ENCODE peak calls at places on chromosomes 11 and 22, in six cellular contexts. S is GM12878, A is HepG2, U is HCT116, K is H1, I is K562. H is an unnamed sample.

GRCh38 chr11:63763506-63764200 is 4.9 kb downstream of the ZFTA start:
- DNase-seq in A (no peak), K (no peak), U (no peak), I (no peak), S (no peak), H (no peak)

GRCh38 chr22:34068011-34068410 is 147.7 kb upstream of the LARGE1 start:
- DNase-seq in U (no peak), S (no peak), I (no peak), A (no peak), K (no peak), H (no peak)

GRCh38 chr11:129259950-129260349 is 67.8 kb upstream of the ARHGAP32 start:
- DNase-seq in I (no peak), K (no peak), U (no peak), S (no peak), A (peak; percentile 95), H (no peak)

GRCh38 chr11:68057807-68058206 is 19.0 kb downstream of the TCIRG1 start:
- DNase-seq in A (no peak), U (no peak), I (no peak), K (no peak), S (no peak), H (no peak)

GRCh38 chr11:88012456-88012855 is 162.8 kb downstream of the RAB38 start:
- DNase-seq in K (no peak), S (no peak), A (no peak), U (no peak), I (no peak), H (no peak)

GRCh38 chr11:46210133-46210636 is 67.3 kb upstream of the CREB3L1 start:
- DNase-seq in U (no peak), S (peak; percentile 15), I (peak; percentile 52), K (no peak), A (peak; percentile 27), H (no peak)

GRCh38 chr11:68821670-68822069 is 20.0 kb downstream of the CPT1A start:
- DNase-seq in U (no peak), I (no peak), A (no peak), S (no peak), K (no peak), H (no peak)

GRCh38 chr11:2768471-2769408 is 68.9 kb upstream of the KCNQ1OT1 start:
- DNase-seq in K (no peak), U (peak; percentile 38), S (no peak), A (no peak), I (peak; percentile 63), H (no peak)

GRCh38 chr11:77993902-77994301 is 566 bp downstream of the INTS4 start:
- DNase-seq in U (no peak), A (no peak), S (no peak), I (no peak), K (no peak), H (no peak)

GRCh38 chr11:75859614-75860013 is 44.6 kb downstream of the UVRAG start:
- DNase-seq in I (no peak), K (no peak), A (no peak), U (no peak), S (no peak), H (no peak)

GRCh38 chr11:2202071-2202899 is 30.7 kb upstream of the TH start:
- DNase-seq in I (no peak), S (no peak), A (no peak), K (no peak), U (no peak), H (no peak)

GRCh38 chr11:58444285-58444684 is 2.2 kb upstream of the OR5B12 start:
- DNase-seq in U (no peak), A (peak; percentile 39), I (no peak), S (no peak), K (no peak), H (no peak)

GRCh38 chr11:62543680-62544444 is 2.7 kb downstream of the AHNAK start:
- DNase-seq in K (no peak), S (no peak), A (no peak), U (no peak), I (no peak), H (no peak)

GRCh38 chr22:36728505-36728904 is 25.0 kb upstream of the CACNG2 start:
- DNase-seq in I (no peak), S (no peak), K (no peak), A (no peak), U (no peak), H (no peak)

GRCh38 chr11:41377709-41378394 is 81.6 kb downstream of the LRRC4C start:
- DNase-seq in U (no peak), I (no peak), S (no peak), K (no peak), A (no peak), H (no peak)

GRCh38 chr22:35629406-35630234 is 12.5 kb upstream of the MB start:
- DNase-seq in A (no peak), K (peak; percentile 60), S (peak; percentile 61), I (peak; percentile 56), U (peak; percentile 87), H (peak; percentile 42)

GRCh38 chr11:123630126-123630531 is 24.3 kb downstream of the SCN3B start:
- DNase-seq in A (no peak), K (no peak), S (no peak), I (no peak), U (no peak), H (no peak)

GRCh38 chr11:83684071-83684470 is 397.9 kb upstream of the CCDC90B start:
- DNase-seq in K (no peak), S (no peak), I (no peak), U (no peak), A (no peak), H (no peak)

GRCh38 chr11:132959663-132960062 is 572.6 kb downstream of the OPCML start:
- DNase-seq in U (no peak), K (no peak), S (no peak), A (no peak), I (no peak), H (no peak)

GRCh38 chr11:75789521-75789920 is 20.9 kb downstream of the DGAT2 start:
- DNase-seq in S (no peak), K (no peak), U (no peak), I (no peak), A (no peak), H (no peak)

GRCh38 chr11:86162257-86162656 is 82.3 kb upstream of the EED start:
- DNase-seq in S (no peak), A (no peak), I (peak; percentile 67), U (no peak), K (no peak), H (peak; percentile 13)

GRCh38 chr22:45717787-45718186 is 46.2 kb downstream of the ATXN10 start:
- DNase-seq in K (no peak), A (no peak), U (no peak), I (no peak), S (no peak), H (no peak)

GRCh38 chr11:106568632-106569031 is 449.6 kb downstream of the GUCY1A2 start:
- DNase-seq in U (no peak), S (no peak), I (no peak), A (no peak), K (no peak), H (no peak)

GRCh38 chr11:95996621-95997020 is 72.7 kb upstream of the MTMR2 start:
- DNase-seq in K (no peak), A (no peak), U (no peak), S (no peak), I (no peak), H (no peak)

GRCh38 chr11:12122083-12122482 is 11.7 kb downstream of the MICAL2 start:
- DNase-seq in A (peak; percentile 32), K (no peak), U (peak; percentile 48), S (no peak), I (no peak), H (no peak)

GRCh38 chr22:30386960-30387848 is at the start of gene RNF215:
- DNase-seq in S (no peak), A (peak; percentile 54), K (peak; percentile 77), U (peak; percentile 44), I (peak; percentile 82), H (peak; percentile 72)
- H3K9ac ChIP-seq in S (peak within 1 kb of the TSS; percentile 58), A (peak within 1 kb of the TSS; percentile 63), K (no peak within 1 kb of the TSS), U (peak within 1 kb of the TSS; percentile 65), I (peak within 1 kb of the TSS; percentile 90), H (peak within 1 kb of the TSS; percentile 72)

DNA sequence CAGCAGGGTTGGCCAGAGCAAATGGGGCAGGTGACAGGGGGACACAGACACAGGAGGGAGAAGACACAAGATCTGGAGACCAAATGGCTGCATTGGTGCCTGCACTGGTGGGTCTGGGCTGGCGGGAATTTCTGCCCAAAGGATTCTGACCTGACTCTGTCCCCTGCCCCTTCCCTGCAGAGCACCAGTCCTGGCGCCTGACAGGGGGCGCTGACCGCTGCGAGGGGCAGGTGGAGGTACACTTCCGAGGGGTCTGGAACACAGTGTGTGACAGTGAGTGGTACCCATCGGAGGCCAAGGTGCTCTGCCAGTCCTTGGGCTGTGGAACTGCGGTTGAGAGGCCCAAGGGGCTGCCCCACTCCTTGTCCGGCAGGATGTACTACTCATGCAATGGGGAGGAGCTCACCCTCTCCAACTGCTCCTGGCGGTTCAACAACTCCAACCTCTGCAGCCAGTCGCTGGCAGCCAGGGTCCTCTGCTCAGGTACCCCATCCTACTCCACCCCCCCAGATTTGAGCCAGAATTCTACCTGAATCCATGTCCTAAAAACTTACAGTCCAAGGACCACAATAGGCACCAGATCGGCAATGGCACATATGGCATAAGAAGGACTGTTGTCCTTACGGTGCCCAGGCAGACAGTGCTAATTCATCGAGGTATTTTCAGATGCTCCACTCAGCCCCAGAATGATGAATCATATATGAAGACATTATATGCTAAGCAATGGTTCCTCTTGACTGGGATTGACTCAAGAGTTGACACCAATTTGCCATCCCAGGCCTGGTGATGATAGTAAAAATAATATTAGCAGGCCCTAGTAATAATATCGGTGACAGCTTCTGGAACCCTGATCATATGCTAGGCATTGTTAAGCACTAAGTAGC is 38.2 kb downstream of the CD6 start:
- DNase-seq in K (no peak), A (no peak), I (no peak), U (no peak), S (no peak), H (no peak)
- TF ChIP-seq ZNF274 in K (no peak), A (no peak), I (no peak), U (no peak), S (no peak), H (no peak)

DNA sequence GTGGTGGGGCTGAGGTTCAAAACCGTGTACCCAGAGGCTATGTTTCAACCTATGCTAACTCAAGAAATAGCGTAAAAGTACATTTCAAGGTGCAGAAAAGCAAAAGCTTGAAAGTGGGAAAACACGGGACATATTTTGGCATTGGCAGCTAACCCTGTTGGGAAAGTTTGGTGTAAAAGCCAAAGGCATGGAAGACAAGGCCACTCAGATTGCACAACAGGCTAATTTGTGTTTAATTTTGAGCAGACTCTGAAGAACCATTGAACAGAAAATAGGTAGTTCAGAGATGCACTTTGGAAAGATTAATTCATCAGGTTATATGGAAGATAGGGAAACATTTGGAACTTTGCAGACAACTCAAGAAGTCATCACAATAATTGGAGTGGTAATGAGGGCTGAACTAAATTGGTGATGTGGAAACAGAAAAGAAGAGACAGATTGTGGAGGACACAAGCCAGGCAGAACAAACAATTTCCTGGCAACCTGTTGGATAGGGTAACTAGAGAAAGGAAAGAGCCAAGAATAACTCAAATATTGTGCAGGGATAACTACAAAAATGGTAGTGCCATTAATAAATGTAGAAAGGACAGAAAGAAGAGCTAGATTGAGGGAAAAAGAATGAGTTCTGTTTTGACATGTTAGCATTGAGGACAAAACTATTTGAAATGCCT is 140.5 kb upstream of the PGR start:
- DNase-seq in K (no peak), S (no peak), A (no peak), I (no peak), U (no peak), H (no peak)
- H3K9ac ChIP-seq in K (no peak overlapping the region), S (no peak overlapping the region), A (no peak overlapping the region), I (no peak overlapping the region), U (no peak overlapping the region), H (no peak overlapping the region)

DNA sequence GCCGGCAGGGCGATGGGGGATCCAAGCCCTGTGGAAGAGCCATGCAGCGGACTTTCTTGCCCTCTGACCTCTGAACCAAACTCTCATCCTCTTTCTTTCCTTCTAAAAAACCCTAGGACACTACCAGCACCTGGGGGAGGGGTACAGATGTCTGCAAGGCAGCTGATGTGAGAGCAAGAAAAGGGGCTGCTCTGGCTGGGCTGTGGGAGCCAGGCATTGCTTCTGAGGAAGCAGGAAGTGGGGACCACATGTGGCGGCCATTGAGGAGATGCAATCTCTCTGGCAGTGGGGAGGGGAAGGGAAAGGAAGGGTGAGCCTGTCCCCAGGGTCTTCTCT is 36.0 kb downstream of the FAM83F start:
- DNase-seq in K (no peak), S (no peak), U (no peak), I (no peak), A (no peak), H (no peak)
- TF ChIP-seq ZNF274 in K (no peak), S (no peak), U (no peak), I (no peak), A (no peak), H (no peak)

H was measured in NT2/D1.